ENCODE peak calls at places on chromosomes 11 and 22, in six cellular contexts. A is HFF-Myc, O is activated B cell treated with CpG ODN at 0.5 μM for 24 hours, J is IMR-90, D is GM10248, M is breast epithelium. K is an unnamed sample.

GRCh38 chr22:45997775-45998637 is 21.0 kb upstream of the WNT7B start:
- DNase-seq in A (no peak), O (no peak), M (no peak), D (no peak), J (no peak), K (no peak)

GRCh38 chr11:776459-777287 is 614 bp downstream of the GATD1 start:
- DNase-seq in D (peak), J (no peak), A (no peak), O (no peak), M (no peak), K (peak)

GRCh38 chr11:95917188-95918036 is 6.5 kb downstream of the MTMR2 start:
- DNase-seq in O (no peak), A (no peak), M (no peak), J (peak), D (no peak), K (no peak)

GRCh38 chr11:720642-721346 is 14.8 kb downstream of the EPS8L2 start:
- DNase-seq in A (no peak), D (peak), M (no peak), O (no peak), J (peak), K (peak)

GRCh38 chr11:102111787-102112653 is 1.8 kb downstream of the YAP1 start:
- DNase-seq in O (no peak), D (no peak), J (peak), A (peak), M (no peak), K (peak)

GRCh38 chr22:24587948-24588347 is 4.9 kb downstream of the LRRC75B start:
- DNase-seq in M (no peak), D (no peak), A (no peak), J (no peak), O (no peak), K (no peak)

GRCh38 chr22:42902875-42903510 is 45.9 kb upstream of the ARFGAP3 start:
- DNase-seq in J (peak), O (no peak), D (no peak), M (no peak), A (no peak), K (no peak)

GRCh38 chr22:19568337-19569311 is 44.4 kb upstream of the CLDN5 start:
- DNase-seq in O (no peak), M (no peak), D (no peak), J (peak), A (peak), K (no peak)

DNA sequence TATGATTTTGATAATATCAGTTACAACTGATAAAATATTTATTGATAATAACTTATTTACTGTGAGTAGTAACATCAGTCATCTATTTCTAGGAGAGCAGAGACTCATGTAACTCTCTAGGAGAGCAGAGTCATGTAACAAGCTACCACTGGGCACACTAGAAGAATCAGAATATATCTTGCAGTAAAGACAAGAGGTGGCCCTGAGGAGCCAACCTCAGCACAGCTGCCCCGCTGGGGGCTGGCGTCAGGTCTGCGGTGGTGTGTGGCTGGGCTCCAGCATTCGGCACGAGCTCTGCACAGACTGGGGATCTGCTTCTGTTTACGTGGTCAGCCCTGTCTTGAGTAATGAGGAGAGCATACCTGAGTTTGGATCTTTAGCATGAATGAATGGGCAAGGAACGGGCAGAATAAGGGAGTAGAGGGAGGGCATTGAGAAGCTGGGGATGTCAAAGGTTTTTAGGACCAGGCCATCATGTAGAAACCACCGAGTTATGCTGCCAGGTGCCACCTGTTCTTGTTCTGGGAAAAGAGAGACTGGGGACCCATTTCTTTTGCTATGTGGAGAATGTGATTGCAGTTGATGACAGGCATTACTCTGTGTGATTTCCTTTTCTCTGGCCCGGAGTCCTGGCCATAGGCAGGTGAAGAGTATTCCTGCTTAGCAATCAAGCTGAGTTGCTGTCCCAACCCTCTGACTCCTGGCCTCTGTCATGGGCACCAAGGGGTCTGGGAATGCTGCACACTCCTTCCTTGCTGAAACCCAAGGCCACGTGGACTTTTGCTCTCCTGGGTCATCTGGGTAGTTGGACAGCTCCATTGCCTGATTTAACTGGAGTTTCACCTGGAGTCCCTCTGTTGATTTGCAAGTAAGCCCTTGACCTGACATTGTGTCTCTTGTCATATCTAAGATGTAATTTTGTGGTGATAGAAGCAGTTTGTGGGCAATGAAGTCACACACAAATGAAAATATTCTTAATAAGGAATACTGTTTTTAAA is 50.9 kb upstream of the HEPHL1 start:
- DNase-seq in M (no peak), A (no peak), D (no peak), O (no peak), J (no peak), K (no peak)
- TF ChIP-seq CTCF in M (no peak), A (no peak), D (no peak), O (no peak), J (no peak), K (no peak)

GRCh38 chr11:111870887-111871692 is at the start of gene ALG9:
- DNase-seq in A (peak), O (peak), J (peak), D (peak), M (peak), K (peak)
- TF ChIP-seq CTCF in A (peak), O (no peak), J (peak), D (no peak), M (peak), K (peak)

GRCh38 chr11:63670738-63671321 is 346 bp downstream of the ATL3 start:
- DNase-seq in J (no peak), A (no peak), D (peak), M (no peak), O (peak), K (peak)
- TF ChIP-seq CTCF in J (peak), A (peak), D (peak), M (no peak), O (no peak), K (peak)

GRCh38 chr22:49491221-49491635 is 336.4 kb downstream of the BRD1 start:
- DNase-seq in A (no peak), O (no peak), D (no peak), J (no peak), M (no peak), K (no peak)
- TF ChIP-seq CTCF in A (no peak), O (no peak), D (no peak), J (no peak), M (no peak), K (no peak)

GRCh38 chr11:65487467-65488272 is 11.2 kb upstream of the MALAT1 start:
- DNase-seq in M (peak), A (peak), J (peak), D (peak), O (no peak), K (peak)
- TF ChIP-seq CTCF in M (no peak), A (no peak), J (no peak), D (no peak), O (no peak), K (no peak)

GRCh38 chr11:62593434-62594044 is 2.2 kb upstream of the TUT1 start:
- DNase-seq in D (peak), A (no peak), M (no peak), J (peak), O (no peak), K (peak)
- TF ChIP-seq CTCF in D (peak), A (peak), M (peak), J (peak), O (no peak), K (peak)

GRCh38 chr11:76598426-76598839 is 72.1 kb downstream of the LRRC32 start:
- DNase-seq in O (no peak), M (no peak), J (peak), D (peak), A (no peak), K (peak)
- TF ChIP-seq CTCF in O (no peak), M (no peak), J (peak), D (peak), A (peak), K (peak)

DNA sequence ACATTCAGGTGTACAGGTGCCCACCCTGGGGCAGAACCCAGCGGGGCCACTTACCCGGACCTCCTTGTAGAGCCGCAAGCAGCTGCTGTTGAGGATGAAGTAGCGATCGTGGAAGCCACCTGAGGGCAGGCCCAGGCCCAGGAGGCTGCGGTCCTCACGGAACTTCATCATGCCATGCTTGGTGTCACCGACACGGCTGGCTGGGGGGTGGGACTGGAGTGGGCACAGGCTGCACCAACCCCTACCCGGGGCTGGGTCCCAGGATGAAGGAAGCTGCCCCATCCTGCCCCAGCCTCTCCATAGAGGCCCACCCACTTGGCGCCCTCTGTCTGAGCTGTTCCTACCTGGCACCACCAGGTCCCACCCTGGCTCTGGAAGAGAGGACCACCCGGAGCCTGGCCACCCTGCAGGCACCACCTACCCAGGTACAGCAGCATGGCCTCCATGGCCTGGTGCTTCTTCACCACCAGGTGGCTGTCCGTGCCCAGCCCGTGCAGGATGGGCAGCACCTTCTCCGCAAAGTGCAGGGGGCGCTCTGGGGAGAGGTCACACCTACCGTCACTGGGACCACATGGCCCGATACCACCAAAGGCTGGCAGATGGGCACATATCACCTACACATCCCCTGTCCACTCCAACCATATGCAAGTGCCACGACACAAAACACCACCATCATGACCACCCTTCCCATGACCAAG is 19.2 kb upstream of the PDE2A start:
- DNase-seq in M (no peak), O (no peak), D (no peak), J (no peak), A (no peak), K (no peak)
- TF ChIP-seq CTCF in M (no peak), O (no peak), D (no peak), J (peak), A (no peak), K (no peak)

K was measured in GM12865.